ENCODE peak calls at places on chromosomes 6 and 20, in seven cellular contexts. W, D, L, I, J, H and Y are unnamed samples.
A peak's percentile ranks its signal among the peaks of the same experiment; 100 is the strongest.

GRCh38 chr20:47099749-47100515 is 205.3 kb downstream of the EYA2 start:
- DNase-seq in W (no peak), D (no peak), L (peak; percentile 82), I (no peak), J (peak; percentile 81), H (no peak), Y (no peak)

GRCh38 chr20:52540489-52540888 is 348.9 kb upstream of the ZFP64 start:
- DNase-seq in W (peak; percentile 38), D (no peak), L (no peak), I (no peak), J (no peak), H (no peak), Y (no peak)

GRCh38 chr20:57783956-57784837 is 74.4 kb upstream of the PMEPA1 start:
- DNase-seq in W (no peak), D (no peak), L (no peak), I (no peak), J (no peak), H (no peak), Y (no peak)

GRCh38 chr6:26187981-26188635 is 100.9 kb downstream of the HFE start:
- DNase-seq in W (peak; percentile 60), D (no peak), L (peak; percentile 43), I (peak; percentile 27), J (peak; percentile 63), H (peak; percentile 66), Y (no peak)

GRCh38 chr20:4832469-4832868 is 110.8 kb downstream of the PRND start:
- DNase-seq in W (no peak), D (no peak), L (no peak), I (no peak), J (no peak), H (no peak), Y (no peak)

GRCh38 chr6:35011096-35012041 is 122.3 kb downstream of the ANKS1A start:
- DNase-seq in W (no peak), D (no peak), L (no peak), I (no peak), J (no peak), H (no peak), Y (no peak)

GRCh38 chr6:99119109-99120031 is 171.6 kb upstream of the FBXL4 start:
- DNase-seq in W (peak; percentile 67), D (no peak), L (peak; percentile 47), I (peak; percentile 17), J (peak; percentile 52), H (no peak), Y (no peak)

GRCh38 chr20:14117768-14118167 is 122.5 kb downstream of the MACROD2 start:
- DNase-seq in W (no peak), D (no peak), L (no peak), I (no peak), J (no peak), H (no peak), Y (no peak)

GRCh38 chr6:40874495-40874894 is 164.5 kb downstream of the UNC5CL start:
- DNase-seq in W (no peak), D (no peak), L (no peak), I (no peak), J (no peak), H (no peak), Y (peak; percentile 35)
- TF ChIP-seq CTCF in W (no peak), D (no peak), L (no peak), I (peak; percentile 14), J (no peak), H (no peak), Y (peak; percentile 54)

GRCh38 chr6:45949256-45949655 is 66.4 kb downstream of the CLIC5 start:
- DNase-seq in W (peak; percentile 20), D (no peak), L (no peak), I (no peak), J (no peak), H (no peak), Y (no peak)

GRCh38 chr6:45951291-45951690 is 64.4 kb downstream of the CLIC5 start:
- DNase-seq in W (no peak), D (no peak), L (no peak), I (no peak), J (no peak), H (no peak), Y (no peak)

GRCh38 chr6:45952546-45952945 is 63.1 kb downstream of the CLIC5 start:
- DNase-seq in W (no peak), D (no peak), L (no peak), I (no peak), J (no peak), H (no peak), Y (no peak)

GRCh38 chr6:45955597-45955996 is 60.1 kb downstream of the CLIC5 start:
- DNase-seq in W (no peak), D (no peak), L (no peak), I (no peak), J (no peak), H (no peak), Y (no peak)

GRCh38 chr6:45951771-45952529 is 63.7 kb downstream of the CLIC5 start:
- DNase-seq in W (no peak), D (no peak), L (peak; percentile 25), I (no peak), J (peak; percentile 45), H (no peak), Y (no peak)
- TF ChIP-seq CTCF in W (no peak), D (no peak), L (no peak), I (no peak), J (no peak), H (no peak), Y (no peak)

DNA sequence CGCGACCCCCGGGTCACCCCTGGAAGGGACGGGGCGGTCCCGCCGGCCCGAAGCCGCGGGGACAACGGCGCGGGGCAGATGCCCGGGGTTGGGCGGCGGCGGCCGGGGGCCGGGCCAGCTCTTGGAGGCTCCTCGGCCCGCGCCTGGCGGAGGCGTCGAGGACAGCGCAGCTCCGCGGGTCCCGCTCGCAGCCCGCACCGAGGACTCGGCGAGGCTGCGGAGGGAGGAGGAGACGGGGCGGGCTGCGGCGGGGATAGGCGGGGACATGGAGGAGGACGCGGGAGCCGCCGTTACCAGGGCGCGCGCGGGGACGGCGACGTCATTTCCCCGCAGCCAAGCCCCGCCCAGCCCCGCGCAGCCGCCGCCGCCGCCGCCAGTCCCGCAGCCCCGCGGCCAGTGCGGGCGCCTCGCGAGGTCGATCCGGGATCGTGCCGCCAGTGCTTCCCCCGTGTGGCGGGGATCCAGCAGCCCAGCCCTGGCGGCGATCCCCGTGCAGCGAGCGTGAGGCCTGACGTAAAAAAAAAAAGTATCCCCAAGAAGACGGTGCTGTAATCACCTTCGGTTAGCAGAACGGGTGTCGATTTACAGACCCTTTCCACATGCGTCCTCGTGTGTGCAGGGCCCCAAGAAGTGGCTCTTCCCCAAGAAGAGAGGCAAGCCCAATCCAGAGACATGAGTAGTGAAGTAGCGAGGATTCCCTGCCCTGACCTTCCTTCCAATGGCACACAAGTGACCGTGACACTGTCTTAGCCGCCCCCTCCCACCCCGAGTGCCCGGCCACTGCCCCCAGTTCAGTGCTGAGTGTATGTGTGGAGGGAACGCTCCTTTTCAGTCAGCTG is at the start of gene FAM184A:
- DNase-seq in W (peak; percentile 87), D (no peak), L (peak; percentile 60), I (no peak), J (peak; percentile 69), H (peak; percentile 66), Y (peak; percentile 39)
- TF ChIP-seq CTCF in W (peak; percentile 49), D (no peak), L (peak; percentile 11), I (peak; percentile 21), J (peak; percentile 25), H (peak; percentile 33), Y (peak; percentile 26)

GRCh38 chr6:33620584-33621395 is at the start of gene ITPR3:
- DNase-seq in W (peak; percentile 78), D (no peak), L (peak; percentile 90), I (no peak), J (peak; percentile 89), H (peak; percentile 47), Y (peak; percentile 81)

GRCh38 chr6:33622456-33623431 is 1.6 kb downstream of the ITPR3 start:
- DNase-seq in W (peak; percentile 58), D (no peak), L (peak; percentile 59), I (no peak), J (no peak), H (no peak), Y (no peak)

GRCh38 chr6:33619166-33619565 is 2.0 kb upstream of the ITPR3 start:
- DNase-seq in W (no peak), D (no peak), L (no peak), I (no peak), J (no peak), H (no peak), Y (no peak)

GRCh38 chr6:33621396-33622388 is 570 bp downstream of the ITPR3 start:
- DNase-seq in W (peak; percentile 60), D (no peak), L (peak; percentile 57), I (no peak), J (no peak), H (peak; percentile 69), Y (peak; percentile 65)

DNA sequence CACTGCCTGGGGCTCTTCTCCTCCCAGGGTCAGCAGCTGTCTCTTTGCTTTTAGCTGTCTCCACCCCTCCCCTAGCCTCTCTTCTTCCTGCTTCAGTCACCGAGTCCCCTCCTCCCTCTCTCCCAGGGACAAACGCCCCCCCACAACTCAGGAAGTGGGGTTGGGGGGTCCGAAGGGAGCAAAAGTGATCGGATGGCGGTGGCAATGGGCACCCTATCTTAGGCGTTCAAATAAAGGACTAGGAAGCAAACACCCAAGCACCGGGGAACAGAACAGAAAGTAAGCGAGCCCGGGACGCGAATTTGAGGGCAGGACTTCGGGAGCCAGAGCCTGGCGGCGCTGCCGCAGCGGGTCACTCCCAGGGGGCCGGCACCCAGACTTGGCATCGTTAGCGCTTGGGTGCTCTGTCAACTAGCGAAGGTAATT is 951 bp upstream of the ITPR3 start:
- DNase-seq in W (peak; percentile 55), D (no peak), L (peak; percentile 48), I (no peak), J (no peak), H (peak; percentile 52), Y (no peak)
- TF ChIP-seq CTCF in W (no peak), D (no peak), L (no peak), I (no peak), J (no peak), H (no peak), Y (no peak)

DNA sequence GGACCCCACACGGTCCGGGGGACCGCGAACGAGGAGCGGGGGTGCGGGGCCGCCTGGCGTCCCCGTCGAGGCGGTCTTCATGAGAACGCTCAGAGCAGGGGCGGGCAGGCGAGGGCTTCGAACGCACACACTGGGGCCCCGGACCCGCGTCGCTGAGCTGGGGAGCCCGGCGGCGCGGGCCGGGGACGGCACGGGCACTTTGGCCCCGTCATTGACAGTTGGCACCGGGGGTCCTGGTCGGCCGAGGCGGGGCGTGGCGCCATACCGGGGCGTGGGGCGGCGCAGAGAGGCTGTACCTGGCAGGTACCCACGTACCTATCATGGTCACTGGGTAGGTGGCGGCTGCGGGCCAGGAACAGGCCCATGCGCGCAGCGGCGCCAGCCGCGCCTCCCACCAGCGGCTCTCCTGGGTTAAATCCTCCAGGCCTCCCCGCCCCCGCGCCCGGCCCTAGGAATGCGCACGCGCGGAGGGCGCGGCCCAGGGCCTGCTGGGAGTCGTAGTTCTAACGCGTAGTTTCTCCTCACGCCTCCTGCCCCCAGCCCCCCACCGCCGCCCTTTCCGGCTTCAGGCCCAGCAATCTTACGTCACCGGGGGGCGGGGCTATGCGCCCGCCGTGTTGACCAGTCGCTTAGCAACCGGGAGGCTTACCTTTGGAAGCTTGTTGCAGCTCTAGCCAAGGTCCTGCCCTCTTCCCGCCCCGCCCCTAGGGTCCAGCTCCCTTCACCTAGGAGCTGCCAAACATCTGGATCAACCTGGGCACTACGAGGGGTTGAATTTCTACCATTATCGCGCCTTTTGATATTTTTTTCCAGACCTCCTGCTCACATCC is at the start of the genes PACRG and PRKN:
- DNase-seq in W (peak; percentile 100), D (peak; percentile 45), L (peak; percentile 99), I (peak; percentile 80), J (peak; percentile 99), H (peak; percentile 99), Y (peak; percentile 81)
- TF ChIP-seq CTCF in W (no peak), D (no peak), L (no peak), I (no peak), J (no peak), H (no peak), Y (no peak)

GRCh38 chr6:125558451-125558850 is 191.0 kb upstream of the HEY2 start:
- DNase-seq in W (no peak), D (no peak), L (peak; percentile 7), I (no peak), J (peak; percentile 4), H (no peak), Y (no peak)
- TF ChIP-seq CTCF in W (no peak), D (no peak), L (no peak), I (no peak), J (no peak), H (no peak), Y (no peak)